ENCODE peak calls at places on chromosome 14, in nine cellular contexts. V, T, F, D, U, H, A, I and R are unnamed samples.

GRCh38 chr14:97219356-97220017 is 422.3 kb downstream of the VRK1 start:
- DNase-seq in V (no peak), T (no peak), F (no peak), D (no peak), U (peak; percentile 19), H (no peak), A (no peak), I (no peak), R (no peak)

GRCh38 chr14:97977711-97978261 is 1180.6 kb downstream of the VRK1 start:
- DNase-seq in V (peak; percentile 31), T (no peak), F (no peak), D (peak; percentile 29), U (no peak), H (no peak), A (no peak), I (no peak), R (no peak)

GRCh38 chr14:66038214-66038977 is 447.8 kb upstream of the CCDC196 start:
- DNase-seq in V (peak; percentile 73), T (no peak), F (no peak), D (no peak), U (no peak), H (no peak), A (no peak), I (no peak), R (no peak)

GRCh38 chr14:67526676-67527459 is 6.2 kb upstream of the PLEKHH1 start:
- DNase-seq in V (peak; percentile 51), T (no peak), F (peak; percentile 14), D (peak; percentile 56), U (peak; percentile 73), H (peak; percentile 26), A (peak; percentile 52), I (no peak), R (no peak)

GRCh38 chr14:100979780-100980179 is 76.3 kb upstream of the RTL1 start:
- DNase-seq in V (peak; percentile 75), T (no peak), F (no peak), D (peak; percentile 73), U (no peak), H (no peak), A (no peak), I (peak; percentile 53), R (no peak)

GRCh38 chr14:37622231-37622923 is 26.9 kb downstream of the TTC6 start:
- DNase-seq in V (no peak), T (no peak), F (no peak), D (peak; percentile 54), U (peak; percentile 72), H (no peak), A (no peak), I (no peak), R (no peak)

GRCh38 chr14:63562414-63562813 is 19.2 kb upstream of the PPP2R5E start:
- DNase-seq in V (peak; percentile 70), T (no peak), F (no peak), D (no peak), U (no peak), H (no peak), A (no peak), I (no peak), R (no peak)

GRCh38 chr14:99687284-99688209 is 3.4 kb downstream of the CYP46A1 start:
- DNase-seq in V (no peak), T (no peak), F (no peak), D (no peak), U (peak; percentile 71), H (no peak), A (peak; percentile 36), I (no peak), R (peak; percentile 75)

GRCh38 chr14:21978184-21978998 is 304.8 kb upstream of the OR4E1 start:
- DNase-seq in V (peak; percentile 16), T (peak; percentile 5), F (peak; percentile 16), D (peak; percentile 16), U (peak; percentile 78), H (no peak), A (peak; percentile 63), I (no peak), R (no peak)

GRCh38 chr14:104746951-104747481 is 5.9 kb upstream of the SIVA1 start:
- DNase-seq in V (peak; percentile 76), T (no peak), F (no peak), D (no peak), U (no peak), H (no peak), A (no peak), I (no peak), R (no peak)

GRCh38 chr14:98704441-98704840 is 567.6 kb downstream of the BCL11B start:
- DNase-seq in V (no peak), T (no peak), F (no peak), D (no peak), U (no peak), H (no peak), A (no peak), I (no peak), R (no peak)

GRCh38 chr14:92317511-92317910 is 5.5 kb upstream of the SLC24A4 start:
- DNase-seq in V (peak; percentile 37), T (no peak), F (no peak), D (no peak), U (no peak), H (no peak), A (no peak), I (no peak), R (no peak)

GRCh38 chr14:50943261-50943942 is 881 bp downstream of the PYGL start:
- DNase-seq in V (no peak), T (no peak), F (no peak), D (no peak), U (peak; percentile 56), H (no peak), A (peak; percentile 6), I (no peak), R (no peak)

GRCh38 chr14:73764881-73765280 is 50.7 kb upstream of the PNMA1 start:
- DNase-seq in V (no peak), T (no peak), F (peak; percentile 75), D (no peak), U (no peak), H (no peak), A (peak; percentile 80), I (no peak), R (no peak)

GRCh38 chr14:90758959-90759358 is 57.3 kb downstream of the TTC7B start:
- DNase-seq in V (no peak), T (no peak), F (no peak), D (no peak), U (no peak), H (no peak), A (peak; percentile 31), I (no peak), R (peak; percentile 84)

GRCh38 chr14:73237219-73237785 is at the start of gene PAPLN:
- DNase-seq in V (peak; percentile 20), T (no peak), F (no peak), D (no peak), U (peak; percentile 73), H (peak; percentile 16), A (peak; percentile 49), I (no peak), R (peak; percentile 94)

GRCh38 chr14:100547633-100548294 is 39.5 kb downstream of the BEGAIN start:
- DNase-seq in V (no peak), T (no peak), F (no peak), D (peak; percentile 64), U (no peak), H (no peak), A (peak; percentile 62), I (no peak), R (no peak)

GRCh38 chr14:103558071-103558882 is 4.2 kb downstream of the BAG5 start:
- DNase-seq in V (no peak), T (no peak), F (no peak), D (peak; percentile 70), U (no peak), H (no peak), A (no peak), I (no peak), R (no peak)

GRCh38 chr14:36942522-36943245 is 229.7 kb downstream of the SLC25A21 start:
- DNase-seq in V (peak; percentile 62), T (no peak), F (no peak), D (peak; percentile 5), U (no peak), H (no peak), A (no peak), I (no peak), R (no peak)

GRCh38 chr14:88551094-88551870 is 3.5 kb downstream of the PTPN21 start:
- DNase-seq in V (peak; percentile 82), T (no peak), F (peak; percentile 60), D (peak; percentile 86), U (peak; percentile 77), H (peak; percentile 59), A (peak; percentile 32), I (peak; percentile 63), R (no peak)

GRCh38 chr14:98259881-98260280 is 1012.1 kb downstream of the BCL11B start:
- DNase-seq in V (peak; percentile 64), T (no peak), F (no peak), D (no peak), U (no peak), H (no peak), A (no peak), I (no peak), R (no peak)

GRCh38 chr14:104698688-104699425 is 9.4 kb downstream of the INF2 start:
- DNase-seq in V (no peak), T (no peak), F (no peak), D (no peak), U (no peak), H (no peak), A (no peak), I (no peak), R (no peak)

GRCh38 chr14:102901633-102902032 is 20.8 kb upstream of the AMN start:
- DNase-seq in V (no peak), T (peak; percentile 92), F (no peak), D (no peak), U (no peak), H (no peak), A (peak; percentile 86), I (no peak), R (no peak)

GRCh38 chr14:102500190-102500661 is 9.3 kb downstream of the ANKRD9 start:
- DNase-seq in V (peak; percentile 94), T (no peak), F (no peak), D (peak; percentile 86), U (no peak), H (no peak), A (no peak), I (no peak), R (no peak)

GRCh38 chr14:64704743-64705405 is 650 bp downstream of the PLEKHG3 start:
- DNase-seq in V (no peak), T (no peak), F (no peak), D (no peak), U (no peak), H (peak; percentile 40), A (no peak), I (no peak), R (no peak)

GRCh38 chr14:78959674-78960264 is 789.6 kb downstream of the NRXN3 start:
- DNase-seq in V (peak; percentile 56), T (peak; percentile 19), F (peak; percentile 59), D (peak; percentile 79), U (peak; percentile 72), H (peak; percentile 35), A (peak; percentile 38), I (peak; percentile 51), R (no peak)

GRCh38 chr14:58826845-58827686 is 189.3 kb downstream of the DACT1 start:
- DNase-seq in V (no peak), T (no peak), F (no peak), D (no peak), U (no peak), H (no peak), A (no peak), I (no peak), R (no peak)

GRCh38 chr14:32303865-32304264 is 25.2 kb upstream of the AKAP6 start:
- DNase-seq in V (no peak), T (no peak), F (no peak), D (no peak), U (no peak), H (no peak), A (no peak), I (no peak), R (no peak)

GRCh38 chr14:63388766-63389431 is 70.2 kb upstream of the GPHB5 start:
- DNase-seq in V (peak; percentile 26), T (peak; percentile 24), F (peak; percentile 63), D (peak; percentile 55), U (peak; percentile 59), H (no peak), A (peak; percentile 53), I (peak; percentile 18), R (no peak)

GRCh38 chr14:91858536-91859275 is 8.6 kb downstream of the TC2N start:
- DNase-seq in V (no peak), T (no peak), F (peak; percentile 80), D (peak; percentile 44), U (no peak), H (no peak), A (no peak), I (no peak), R (no peak)

GRCh38 chr14:61525293-61526011 is 169.9 kb upstream of the HIF1A start:
- DNase-seq in V (peak; percentile 100), T (peak; percentile 59), F (no peak), D (peak; percentile 67), U (no peak), H (no peak), A (no peak), I (no peak), R (peak; percentile 97)